ENCODE peak calls at places on chromosomes 6 and 20, in seven cellular contexts. T, B, F, L, M, O and K are unnamed samples.

GRCh38 chr6:150666071-150666470 is 66.4 kb downstream of the PLEKHG1 start:
- DNase-seq in T (no peak), B (no peak), F (no peak), L (no peak), M (no peak), O (no peak), K (no peak)

GRCh38 chr6:41965429-41966213 is 24.0 kb upstream of the CCND3 start:
- DNase-seq in T (no peak), B (no peak), F (no peak), L (no peak), M (no peak), O (peak), K (no peak)

GRCh38 chr6:44216677-44217331 is at the start of gene MYMX:
- DNase-seq in T (no peak), B (no peak), F (no peak), L (no peak), M (no peak), O (peak), K (no peak)

GRCh38 chr6:168338777-168339176 is 19.2 kb upstream of the DACT2 start:
- DNase-seq in T (no peak), B (no peak), F (no peak), L (no peak), M (no peak), O (no peak), K (no peak)

GRCh38 chr6:43476744-43477143 is 626 bp upstream of the TJAP1 start:
- DNase-seq in T (no peak), B (no peak), F (no peak), L (no peak), M (no peak), O (no peak), K (no peak)

GRCh38 chr6:44721954-44722578 is 334.6 kb downstream of the CDC5L start:
- DNase-seq in T (no peak), B (no peak), F (no peak), L (no peak), M (no peak), O (no peak), K (no peak)

GRCh38 chr6:13513606-13514502 is 26.5 kb upstream of the GFOD1 start:
- DNase-seq in T (no peak), B (peak), F (no peak), L (no peak), M (peak), O (no peak), K (no peak)

GRCh38 chr6:117615981-117616961 is 14.0 kb upstream of the GOPC start:
- DNase-seq in T (no peak), B (peak), F (no peak), L (no peak), M (no peak), O (peak), K (peak)

GRCh38 chr6:129708496-129709216 is 1.3 kb downstream of the ARHGAP18 start:
- DNase-seq in T (no peak), B (no peak), F (no peak), L (no peak), M (no peak), O (no peak), K (no peak)

GRCh38 chr6:5213851-5214507 is 46.8 kb downstream of the LYRM4 start:
- DNase-seq in T (no peak), B (peak), F (no peak), L (no peak), M (no peak), O (no peak), K (peak)

GRCh38 chr6:33772114-33772830 is 16.7 kb downstream of the LEMD2 start:
- DNase-seq in T (peak), B (no peak), F (no peak), L (no peak), M (no peak), O (no peak), K (peak)

GRCh38 chr6:149060300-149060984 is 257.1 kb upstream of the TAB2 start:
- DNase-seq in T (no peak), B (no peak), F (no peak), L (peak), M (peak), O (no peak), K (no peak)

GRCh38 chr6:117418320-117418719 is 7.4 kb downstream of the ROS1 start:
- DNase-seq in T (no peak), B (no peak), F (no peak), L (no peak), M (no peak), O (no peak), K (no peak)

GRCh38 chr6:56652994-56653393 is 10.3 kb upstream of the DST start:
- DNase-seq in T (no peak), B (peak), F (no peak), L (no peak), M (no peak), O (no peak), K (peak)

GRCh38 chr6:134046054-134046453 is 6.4 kb downstream of the SLC2A12 start:
- DNase-seq in T (no peak), B (no peak), F (no peak), L (no peak), M (no peak), O (no peak), K (no peak)

GRCh38 chr6:14266266-14266665 is 148.7 kb downstream of the CD83 start:
- DNase-seq in T (no peak), B (no peak), F (no peak), L (no peak), M (no peak), O (no peak), K (no peak)

GRCh38 chr6:15330174-15330934 is 84.5 kb downstream of the JARID2 start:
- DNase-seq in T (no peak), B (peak), F (no peak), L (no peak), M (peak), O (no peak), K (no peak)

GRCh38 chr20:2261105-2261504 is 34.7 kb upstream of the TGM3 start:
- DNase-seq in T (no peak), B (no peak), F (no peak), L (no peak), M (no peak), O (no peak), K (no peak)